ENCODE peak calls at places on chromosomes 11 and 22, in four cellular contexts. Q is MCF 10A, T is ecto neural progenitor cell, L is A549. F is an unnamed sample.

GRCh38 chr11:88036701-88037100 is 138.5 kb downstream of the RAB38 start:
- DNase-seq in Q (no peak), T (no peak), L (no peak), F (no peak)

GRCh38 chr11:131692961-131693360 is 322.5 kb downstream of the NTM start:
- DNase-seq in Q (no peak), T (peak; percentile 30), L (no peak), F (no peak)

GRCh38 chr11:73262851-73263495 is 9.2 kb upstream of the P2RY6 start:
- DNase-seq in Q (peak; percentile 77), T (peak; percentile 36), L (no peak), F (peak; percentile 57)

GRCh38 chr11:42239102-42239501 is 779.6 kb upstream of the LRRC4C start:
- DNase-seq in Q (peak; percentile 54), T (no peak), L (no peak), F (peak; percentile 78)

GRCh38 chr11:115653926-115654325 is 149.7 kb upstream of the CADM1 start:
- DNase-seq in Q (no peak), T (no peak), L (no peak), F (no peak)

GRCh38 chr22:35021166-35021565 is 44.8 kb upstream of the ISX start:
- DNase-seq in Q (no peak), T (no peak), L (no peak), F (no peak)

GRCh38 chr22:49889071-49889470 is 29.2 kb downstream of the ALG12 start:
- DNase-seq in Q (no peak), T (no peak), L (no peak), F (no peak)

GRCh38 chr11:2867142-2867541 is 18.4 kb downstream of the CDKN1C start:
- DNase-seq in Q (no peak), T (no peak), L (no peak), F (no peak)

GRCh38 chr11:69488543-69488940 is 7.1 kb downstream of the LINC01488 start:
- DNase-seq in Q (no peak), T (no peak), L (no peak), F (no peak)